ENCODE peak calls at places on chromosome 1, in seven cellular contexts. O, T, Y, N, J, L and Q are unnamed samples.

GRCh38 chr1:177753655-177754054 is 216.2 kb downstream of the SEC16B start:
- DNase-seq in O (no peak), T (peak; percentile 7), Y (no peak), N (no peak), J (no peak), L (no peak), Q (no peak)

GRCh38 chr1:109197163-109198042 is 16.3 kb upstream of the SARS1 start:
- DNase-seq in O (no peak), T (no peak), Y (peak; percentile 96), N (no peak), J (no peak), L (peak; percentile 19), Q (no peak)

GRCh38 chr1:39387452-39387851 is 104.0 kb upstream of the BMP8A start:
- DNase-seq in O (no peak), T (no peak), Y (peak; percentile 81), N (peak; percentile 22), J (no peak), L (no peak), Q (no peak)

GRCh38 chr1:180892272-180892671 is 20.4 kb upstream of the KIAA1614 start:
- DNase-seq in O (no peak), T (no peak), Y (no peak), N (no peak), J (no peak), L (no peak), Q (no peak)

GRCh38 chr1:222909586-222909985 is 94.7 kb downstream of the DISP1 start:
- DNase-seq in O (no peak), T (no peak), Y (no peak), N (no peak), J (no peak), L (peak; percentile 20), Q (no peak)

GRCh38 chr1:150535511-150536281 is 13.5 kb upstream of the ADAMTSL4 start:
- DNase-seq in O (no peak), T (no peak), Y (no peak), N (no peak), J (no peak), L (no peak), Q (no peak)

GRCh38 chr1:44375547-44375946 is 20.5 kb upstream of the ERI3 start:
- DNase-seq in O (no peak), T (no peak), Y (no peak), N (no peak), J (no peak), L (no peak), Q (no peak)

GRCh38 chr1:54372978-54373377 is 33.2 kb downstream of the SSBP3 start:
- DNase-seq in O (no peak), T (no peak), Y (no peak), N (no peak), J (no peak), L (no peak), Q (no peak)

GRCh38 chr1:29931477-29932175 is 695.3 kb downstream of the PTPRU start:
- DNase-seq in O (no peak), T (no peak), Y (no peak), N (no peak), J (no peak), L (no peak), Q (no peak)